ENCODE peak calls at places on chromosomes 1 and 21, in eight cellular contexts. N, G, I, P, Z, O, X and B are unnamed samples.

GRCh38 chr1:36653850-36654249 is 171.1 kb upstream of the CSF3R start:
- DNase-seq in O (no peak), X (no peak), P (no peak), I (no peak), N (peak), G (no peak), Z (peak), B (no peak)

GRCh38 chr1:235918032-235918431 is 51.3 kb upstream of the LYST start:
- DNase-seq in X (no peak), N (no peak), Z (no peak), P (no peak), I (no peak), O (no peak), G (no peak), B (no peak)

GRCh38 chr1:202578001-202578500 is 132.2 kb downstream of the SYT2 start:
- DNase-seq in X (peak), Z (no peak), P (no peak), I (no peak), G (no peak), O (no peak), N (no peak), B (no peak)

GRCh38 chr1:28526886-28527285 is 21.0 kb downstream of the RCC1 start:
- DNase-seq in X (peak), P (no peak), Z (no peak), O (no peak), I (no peak), N (no peak), G (no peak), B (no peak)

GRCh38 chr1:245291351-245291750 is 136.6 kb downstream of the KIF26B start:
- DNase-seq in O (no peak), P (no peak), X (no peak), I (no peak), N (no peak), G (no peak), Z (no peak), B (no peak)

GRCh38 chr1:6338685-6339084 is 54.9 kb downstream of the ACOT7 start:
- DNase-seq in N (no peak), G (no peak), Z (no peak), I (no peak), O (no peak), P (no peak), X (peak), B (peak)

GRCh38 chr1:2115008-2115921 is 65.1 kb downstream of the PRKCZ start:
- DNase-seq in O (no peak), I (no peak), N (no peak), G (no peak), P (no peak), X (no peak), Z (no peak), B (peak)

GRCh38 chr1:24896176-24896575 is 33.9 kb downstream of the RUNX3 start:
- DNase-seq in I (peak), Z (peak), N (no peak), X (no peak), G (no peak), P (no peak), O (no peak), B (peak)

GRCh38 chr1:52677407-52677806 is 20.7 kb downstream of the COA7 start:
- DNase-seq in N (no peak), G (no peak), Z (peak), O (no peak), P (no peak), I (no peak), X (no peak), B (no peak)

GRCh38 chr1:183417691-183418491 is at the start of gene NMNAT2:
- DNase-seq in O (no peak), G (no peak), N (peak), Z (no peak), X (peak), P (no peak), I (peak), B (peak)

GRCh38 chr1:41633764-41634163 is 149.3 kb upstream of the EDN2 start:
- DNase-seq in I (no peak), X (no peak), Z (no peak), P (no peak), N (no peak), O (no peak), G (no peak), B (no peak)

GRCh38 chr1:42456010-42456753 is at the start of the genes PPCS and ZMYND12:
- DNase-seq in G (peak), P (peak), I (peak), Z (peak), N (peak), X (peak), O (peak), B (peak)

GRCh38 chr1:91924146-91924545 is 25.1 kb upstream of the BRDT start:
- DNase-seq in P (no peak), O (no peak), N (no peak), G (no peak), I (no peak), X (no peak), Z (no peak), B (no peak)

GRCh38 chr1:91501527-91501859 is 842 bp downstream of the CDC7 start:
- DNase-seq in O (no peak), I (no peak), Z (no peak), X (no peak), P (no peak), G (no peak), N (peak), B (peak)

GRCh38 chr1:183027791-183028190 is 4.6 kb downstream of the LAMC1 start:
- DNase-seq in X (peak), P (no peak), Z (no peak), I (no peak), N (no peak), G (no peak), O (no peak), B (no peak)

GRCh38 chr1:59716551-59717231 is 98.1 kb upstream of the HOOK1 start:
- DNase-seq in P (no peak), X (no peak), O (no peak), Z (no peak), I (no peak), G (no peak), N (no peak), B (no peak)

GRCh38 chr1:21082078-21082477 is 94.6 kb downstream of the EIF4G3 start:
- DNase-seq in G (no peak), Z (no peak), O (no peak), N (no peak), P (no peak), X (no peak), I (no peak), B (no peak)

GRCh38 chr21:32021319-32022027 is 148.7 kb downstream of the HUNK start:
- DNase-seq in X (no peak), O (no peak), N (peak), Z (peak), G (no peak), P (no peak), I (no peak), B (no peak)

GRCh38 chr1:9838946-9839345 is 15.2 kb upstream of the CLSTN1 start:
- DNase-seq in O (no peak), N (no peak), Z (peak), G (no peak), X (no peak), I (no peak), P (no peak), B (peak)

GRCh38 chr1:241485554-241485992 is 34.0 kb downstream of the FH start:
- DNase-seq in N (no peak), I (no peak), X (peak), P (no peak), O (no peak), Z (no peak), G (no peak), B (peak)

GRCh38 chr1:207987164-207987563 is 76.2 kb upstream of the CD34 start:
- DNase-seq in O (no peak), P (no peak), G (no peak), I (no peak), X (no peak), Z (no peak), N (no peak), B (no peak)

GRCh38 chr1:167175901-167176300 is 44.8 kb upstream of the POU2F1 start:
- DNase-seq in P (no peak), X (no peak), G (no peak), I (no peak), O (no peak), Z (no peak), N (no peak), B (no peak)

GRCh38 chr1:3907031-3907534 is 7.0 kb upstream of the C1orf174 start:
- DNase-seq in X (peak), O (no peak), I (peak), P (no peak), G (no peak), N (peak), Z (peak), B (peak)

GRCh38 chr1:109266965-109267364 is 16.0 kb downstream of the PSRC1 start:
- DNase-seq in Z (no peak), I (no peak), O (no peak), X (no peak), N (no peak), P (no peak), G (no peak), B (no peak)

GRCh38 chr1:174157157-174157806 is 2.0 kb upstream of the RABGAP1L start:
- DNase-seq in X (no peak), Z (no peak), I (peak), G (no peak), O (no peak), P (no peak), N (no peak), B (no peak)

GRCh38 chr1:221939598-221939997 is 197.7 kb upstream of the DUSP10 start:
- DNase-seq in X (no peak), O (no peak), G (no peak), Z (no peak), P (no peak), N (no peak), I (no peak), B (no peak)

GRCh38 chr1:8182034-8182761 is 135.7 kb upstream of the SLC45A1 start:
- DNase-seq in N (no peak), G (no peak), Z (no peak), I (peak), O (peak), P (no peak), X (peak), B (no peak)

GRCh38 chr1:78370779-78371482 is 119.8 kb upstream of the PTGFR start:
- DNase-seq in G (no peak), O (no peak), Z (no peak), X (no peak), N (no peak), I (no peak), P (no peak), B (no peak)

GRCh38 chr1:169003864-169004516 is 102.5 kb upstream of the ATP1B1 start:
- DNase-seq in Z (peak), P (no peak), I (no peak), X (peak), N (no peak), G (no peak), O (no peak), B (no peak)

GRCh38 chr1:221783437-221783836 is 41.5 kb upstream of the DUSP10 start:
- DNase-seq in G (no peak), O (peak), P (no peak), X (no peak), Z (no peak), N (no peak), I (no peak), B (no peak)